ENCODE peak calls at places on chromosomes 3 and 15, in five cellular contexts. C is colonic mucosa; X is lower lobe of right lung; B is CD4-positive, alpha-beta T cell; Y is naive thymus-derived CD4-positive, alpha-beta T cell. H is an unnamed sample.

GRCh38 chr3:35385271-35385670 is 254.1 kb upstream of the ARPP21 start:
- DNase-seq in C (no peak), X (no peak), B (no peak), Y (no peak), H (no peak)

GRCh38 chr15:55661431-55661830 is 73.3 kb upstream of the PYGO1 start:
- DNase-seq in C (no peak), X (no peak), B (no peak), Y (no peak), H (no peak)

GRCh38 chr3:23264413-23264812 is 61.3 kb downstream of the UBE2E2 start:
- DNase-seq in C (no peak), X (no peak), B (no peak), Y (no peak), H (no peak)

GRCh38 chr3:55330355-55330754 is 156.8 kb downstream of the WNT5A start:
- DNase-seq in C (no peak), X (no peak), B (no peak), Y (no peak), H (no peak)

GRCh38 chr3:187247398-187247797 is 44.1 kb downstream of the MASP1 start:
- DNase-seq in C (no peak), X (no peak), B (no peak), Y (peak), H (no peak)

GRCh38 chr3:64555351-64555750 is 132.4 kb downstream of the ADAMTS9 start:
- DNase-seq in C (no peak), X (no peak), B (no peak), Y (no peak), H (no peak)

GRCh38 chr15:23855260-23855659 is 168.2 kb upstream of the NDN start:
- DNase-seq in C (no peak), X (no peak), B (no peak), Y (no peak), H (no peak)

GRCh38 chr3:190697502-190697830 is 165.0 kb downstream of the GMNC start:
- DNase-seq in C (no peak), X (no peak), B (no peak), Y (no peak), H (no peak)

GRCh38 chr3:10365791-10366190 is 44.9 kb upstream of the SEC13 start:
- DNase-seq in C (no peak), X (no peak), B (no peak), Y (no peak), H (no peak)

GRCh38 chr15:68639926-68640600 is 61.3 kb downstream of the CORO2B start:
- DNase-seq in C (no peak), X (no peak), B (no peak), Y (no peak), H (no peak)

GRCh38 chr15:95832655-95833054 is 497.8 kb upstream of the NR2F2 start:
- DNase-seq in C (no peak), X (no peak), B (no peak), Y (no peak), H (no peak)

GRCh38 chr3:3662610-3663009 is 136.6 kb upstream of the LRRN1 start:
- DNase-seq in C (no peak), X (no peak), B (no peak), Y (no peak), H (no peak)

GRCh38 chr3:38127611-38128302 is 9.2 kb downstream of the ACAA1 start:
- DNase-seq in C (no peak), X (peak), B (no peak), Y (no peak), H (no peak)

GRCh38 chr3:186259612-186260383 is 102.2 kb downstream of the DGKG start:
- DNase-seq in C (peak), X (peak), B (peak), Y (peak), H (no peak)

GRCh38 chr3:133895208-133896001 is at the start of gene RAB6B:
- DNase-seq in C (no peak), X (peak), B (no peak), Y (no peak), H (peak)

GRCh38 chr3:141419946-141420345 is 51.6 kb downstream of the ZBTB38 start:
- DNase-seq in C (no peak), X (no peak), B (no peak), Y (no peak), H (no peak)

GRCh38 chr15:44654858-44655257 is 8.6 kb downstream of the SPG11 start:
- DNase-seq in C (no peak), X (no peak), B (no peak), Y (no peak), H (no peak)

GRCh38 chr3:100891033-100891432 is 102.2 kb downstream of the ABI3BP start:
- DNase-seq in C (no peak), X (no peak), B (no peak), Y (no peak), H (no peak)

GRCh38 chr15:61051570-61052031 is 177.5 kb downstream of the RORA start:
- DNase-seq in C (peak), X (no peak), B (no peak), Y (no peak), H (peak)

GRCh38 chr15:44712108-44713005 is 1.0 kb downstream of the B2M start:
- DNase-seq in C (peak), X (peak), B (peak), Y (peak), H (peak)

GRCh38 chr15:83918011-83918410 is 264.1 kb downstream of the ADAMTSL3 start:
- DNase-seq in C (no peak), X (no peak), B (no peak), Y (no peak), H (no peak)

GRCh38 chr3:69181592-69182211 is 59.3 kb upstream of the LMOD3 start:
- DNase-seq in C (no peak), X (no peak), B (no peak), Y (no peak), H (peak)

GRCh38 chr3:188712257-188712924 is 459.4 kb upstream of the TPRG1 start:
- DNase-seq in C (no peak), X (no peak), B (no peak), Y (no peak), H (no peak)

GRCh38 chr3:42376397-42376798 is 34.0 kb downstream of the LYZL4 start:
- DNase-seq in C (no peak), X (no peak), B (peak), Y (no peak), H (no peak)

GRCh38 chr3:143769663-143770062 is 78.6 kb downstream of the SLC9A9 start:
- DNase-seq in C (no peak), X (no peak), B (no peak), Y (no peak), H (no peak)

GRCh38 chr15:34241376-34242350 is 16.8 kb downstream of the EMC4 start:
- DNase-seq in C (peak), X (no peak), B (peak), Y (peak), H (no peak)

GRCh38 chr15:80780416-80781221 is 1.4 kb downstream of the CEMIP start:
- DNase-seq in C (peak), X (peak), B (no peak), Y (no peak), H (no peak)

GRCh38 chr15:40016224-40016865 is 22.6 kb downstream of the SRP14 start:
- DNase-seq in C (no peak), X (no peak), B (no peak), Y (no peak), H (no peak)

GRCh38 chr3:148878073-148878472 is 13.0 kb downstream of the CPA3 start:
- DNase-seq in C (no peak), X (no peak), B (no peak), Y (no peak), H (no peak)

GRCh38 chr15:66196565-66196964 is 57.0 kb downstream of the MEGF11 start:
- DNase-seq in C (no peak), X (no peak), B (no peak), Y (no peak), H (no peak)

GRCh38 chr15:65263313-65263712 is 23.4 kb downstream of the PARP16 start:
- DNase-seq in C (no peak), X (no peak), B (no peak), Y (no peak), H (no peak)

GRCh38 chr3:146974001-146974400 is 368.9 kb upstream of the PLSCR5 start:
- DNase-seq in C (no peak), X (no peak), B (no peak), Y (no peak), H (peak)
- H3K27ac ChIP-seq in C (no peak), X (no peak), B (no peak), Y (no peak), H (no peak)

DNA sequence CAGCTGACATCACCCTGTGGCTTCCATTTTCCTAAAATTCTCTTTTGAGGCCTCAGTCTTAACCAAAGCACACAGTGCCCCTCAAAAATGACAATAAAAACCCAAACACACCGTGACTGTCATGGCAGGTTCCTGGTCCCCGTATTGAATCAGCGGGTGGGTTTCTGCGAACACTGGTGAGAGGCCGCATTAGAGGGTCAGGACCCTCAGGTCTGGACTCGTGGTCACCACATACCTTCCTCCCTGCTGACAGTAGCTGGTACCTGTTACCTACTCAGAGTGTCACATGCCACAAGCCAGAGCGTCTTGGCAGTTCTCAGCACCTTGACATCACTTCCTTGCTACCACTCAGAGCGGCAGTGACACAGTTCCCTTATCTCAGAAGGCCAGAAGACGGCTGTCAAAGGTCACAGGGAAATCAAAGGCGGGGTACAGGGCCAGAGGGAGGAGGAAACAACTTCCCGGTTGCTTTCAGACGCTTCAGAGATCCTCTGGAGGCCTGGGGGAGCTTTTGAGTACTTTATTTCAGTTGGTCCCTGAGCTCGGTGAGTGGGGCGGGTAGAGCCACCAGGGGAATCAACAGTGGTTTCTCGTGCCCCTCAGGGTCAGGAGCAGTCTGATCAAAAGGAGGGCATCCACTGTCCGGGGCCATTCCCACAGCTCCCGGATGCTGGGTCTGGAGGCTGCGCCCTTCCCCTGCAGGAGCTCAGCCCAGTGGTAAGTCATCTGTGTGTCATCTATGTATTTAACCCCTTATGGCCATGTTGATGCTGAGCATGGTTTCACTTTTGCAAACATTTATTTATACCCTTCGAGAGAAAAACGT is at the start of the genes CCR5AS and CCRL2:
- DNase-seq in C (peak), X (peak), B (peak), Y (peak), H (no peak)
- H3K27ac ChIP-seq in C (peak), X (peak), B (peak), Y (peak), H (peak)

GRCh38 chr3:58066842-58067241 is 58.6 kb downstream of the FLNB start:
- DNase-seq in C (no peak), X (no peak), B (no peak), Y (no peak), H (no peak)

GRCh38 chr3:58065700-58066167 is 57.5 kb downstream of the FLNB start:
- DNase-seq in C (no peak), X (no peak), B (no peak), Y (no peak), H (no peak)

GRCh38 chr3:58063424-58063823 is 55.2 kb downstream of the FLNB start:
- DNase-seq in C (peak), X (no peak), B (no peak), Y (no peak), H (no peak)

GRCh38 chr3:58063022-58063421 is 54.8 kb downstream of the FLNB start:
- DNase-seq in C (no peak), X (no peak), B (no peak), Y (no peak), H (no peak)

GRCh38 chr3:58064923-58065638 is 56.9 kb downstream of the FLNB start:
- DNase-seq in C (no peak), X (no peak), B (no peak), Y (no peak), H (no peak)
- H3K27ac ChIP-seq in C (no peak), X (no peak), B (no peak), Y (no peak), H (no peak)

DNA sequence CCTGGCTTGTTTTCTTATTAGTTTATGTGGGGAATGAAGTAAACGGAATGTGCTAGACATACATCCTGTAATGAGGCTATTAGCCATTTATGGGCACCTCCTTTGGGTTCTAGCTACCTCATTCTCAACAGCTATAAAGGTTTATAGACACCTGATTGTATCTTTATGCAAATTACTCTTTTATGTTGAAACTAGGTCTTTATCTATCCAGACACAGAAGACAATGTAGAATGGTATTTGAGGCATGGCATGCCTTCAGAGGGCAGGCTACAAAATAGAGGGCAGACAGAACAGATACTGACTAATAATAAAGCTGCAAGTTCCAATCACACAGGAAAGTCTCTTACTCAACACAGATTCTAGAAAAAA is 27.1 kb downstream of the TBC1D2B start:
- DNase-seq in C (no peak), X (no peak), B (no peak), Y (no peak), H (no peak)
- H3K27ac ChIP-seq in C (peak), X (peak), B (peak), Y (peak), H (no peak)

DNA sequence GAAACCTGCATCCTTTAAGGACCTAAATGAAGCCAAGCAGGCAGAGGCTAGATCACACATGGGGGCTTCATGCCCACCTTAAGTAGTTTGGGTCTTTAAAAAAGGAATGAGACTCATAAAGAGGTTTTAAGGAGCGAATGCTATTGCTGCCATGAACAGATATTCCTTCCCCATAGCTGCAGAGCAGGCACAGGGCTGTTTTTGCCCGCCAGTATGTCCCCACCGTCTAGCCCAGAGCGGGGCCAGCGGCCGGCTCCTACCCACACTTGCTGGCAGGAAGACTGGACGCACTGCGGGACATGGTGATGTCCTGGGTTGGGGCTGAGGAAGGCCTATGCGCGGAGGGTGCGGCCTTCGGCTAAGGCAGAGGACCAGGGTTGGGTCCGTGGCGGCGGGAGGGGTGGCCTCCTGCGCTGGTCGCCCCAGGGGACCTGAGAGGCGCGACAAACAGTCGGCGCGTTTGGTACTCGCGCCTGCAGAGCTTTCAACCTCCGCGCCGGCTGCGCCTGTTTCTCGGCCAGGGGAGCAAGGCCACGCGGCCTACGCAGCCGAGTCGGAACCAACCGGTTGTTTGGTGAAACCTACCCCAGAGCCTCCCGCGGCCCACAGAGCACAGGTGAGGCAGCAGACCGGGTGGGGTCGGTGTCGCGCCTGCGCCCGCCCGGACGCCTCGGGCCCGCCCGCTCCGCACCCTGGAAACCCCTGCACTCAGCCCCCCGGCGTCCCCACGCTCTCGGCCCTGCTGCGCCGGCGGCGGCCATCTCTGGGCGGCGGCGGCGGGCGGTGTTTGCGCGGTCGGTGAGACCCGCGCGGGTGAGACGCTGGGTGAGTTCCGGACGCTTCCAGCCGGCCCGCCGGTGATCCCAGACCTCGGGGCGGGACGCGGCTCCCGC is at the start of gene FAIM:
- DNase-seq in C (peak), X (peak), B (peak), Y (peak), H (peak)
- H3K27ac ChIP-seq in C (peak), X (peak), B (peak), Y (peak), H (peak)

GRCh38 chr3:45943207-45943846 is at the start of gene CXCR6:
- DNase-seq in C (no peak), X (no peak), B (peak), Y (peak), H (no peak)
- H3K27ac ChIP-seq in C (no peak), X (no peak), B (no peak), Y (no peak), H (no peak)

GRCh38 chr3:108486272-108486787 is 24.1 kb downstream of the MYH15 start:
- DNase-seq in C (no peak), X (no peak), B (no peak), Y (no peak), H (no peak)
- H3K27ac ChIP-seq in C (no peak), X (no peak), B (no peak), Y (no peak), H (peak)

GRCh38 chr3:106588739-106589138 is 719.9 kb upstream of the CBLB start:
- DNase-seq in C (no peak), X (no peak), B (no peak), Y (no peak), H (no peak)
- H3K27ac ChIP-seq in C (no peak), X (no peak), B (no peak), Y (no peak), H (no peak)

DNA sequence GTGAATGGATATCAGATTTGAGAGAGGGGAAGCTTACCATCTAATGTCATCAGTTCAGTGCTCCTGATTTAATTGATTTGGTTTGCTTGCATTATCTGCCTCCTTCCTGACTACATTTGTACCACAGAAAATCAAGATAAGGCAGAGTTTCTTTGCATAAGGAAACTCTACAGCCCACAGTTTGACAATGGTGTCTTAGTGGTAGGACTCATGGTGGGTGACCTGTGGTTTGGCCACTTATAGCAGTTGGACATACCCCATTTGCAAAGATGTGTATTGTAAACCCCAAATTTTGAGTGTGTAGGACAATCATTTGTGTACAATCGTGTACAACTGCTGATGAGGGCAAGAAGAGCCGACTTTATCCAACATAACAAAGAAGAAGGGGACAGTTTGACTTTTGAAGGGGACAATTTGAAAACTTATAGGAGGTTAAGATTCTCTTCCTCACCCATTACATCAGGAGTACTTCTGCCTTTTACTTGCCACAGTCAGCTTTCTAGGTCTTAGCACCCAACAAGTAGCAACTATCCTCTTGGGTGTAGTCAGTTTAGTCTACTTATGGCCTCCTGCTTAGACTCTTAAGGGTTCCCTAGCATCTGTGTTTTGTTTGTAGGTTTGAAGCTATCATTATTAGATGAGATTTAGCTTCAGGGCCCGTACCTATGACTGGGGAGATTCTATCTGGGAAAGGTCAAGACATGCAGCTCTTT is 6.2 kb downstream of the TGFBR2 start:
- DNase-seq in C (no peak), X (no peak), B (no peak), Y (no peak), H (no peak)
- H3K27ac ChIP-seq in C (peak), X (no peak), B (peak), Y (peak), H (no peak)

DNA sequence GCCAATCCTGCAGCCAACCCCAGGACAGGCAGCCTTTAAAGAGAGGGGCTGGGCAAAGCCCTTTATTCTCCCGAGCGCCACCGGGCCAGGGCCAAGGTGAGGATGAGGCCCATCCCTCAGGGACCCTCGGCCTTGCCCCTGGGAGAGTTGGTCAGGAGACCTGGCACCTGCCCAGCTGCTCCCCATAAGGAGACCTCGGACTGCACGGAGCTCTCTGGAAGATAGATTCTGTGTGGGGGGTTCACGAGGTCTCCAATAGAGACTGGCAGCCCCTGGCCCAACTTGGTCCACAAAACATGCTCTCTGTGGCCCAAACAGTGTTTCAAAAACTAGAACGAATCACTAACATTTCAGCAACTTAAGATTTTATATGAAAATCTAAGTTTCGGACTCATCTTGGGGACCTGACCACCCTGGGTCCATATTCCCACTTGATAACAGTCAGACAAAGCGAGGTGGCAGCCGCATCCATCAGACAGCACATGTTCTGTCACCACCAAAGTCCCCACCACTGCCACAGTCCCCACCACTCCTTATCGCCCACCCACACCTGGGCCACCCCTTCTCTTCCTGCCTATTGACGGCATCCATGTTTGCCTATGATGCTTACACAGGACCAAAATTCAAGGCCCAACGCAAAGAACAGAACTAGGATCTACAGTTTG is 114.4 kb upstream of the RPL32 start:
- DNase-seq in C (no peak), X (no peak), B (no peak), Y (no peak), H (no peak)
- H3K27ac ChIP-seq in C (no peak), X (peak), B (no peak), Y (peak), H (peak)

H was measured in caudate nucleus.